ENCODE peak calls at places on chromosomes 1 and 21, in ten cellular contexts. Z is neural progenitor cell, K is mammary epithelial cell, H is PC-3, T is hepatocyte, E is K562, I is HCT116, W is GM23248, U is endothelial cell of umbilical vein, D is astrocyte. Y is an unnamed sample.

GRCh38 chr1:109498161-109498801 is 4.4 kb downstream of the CYB561D1 start:
- DNase-seq in K (no peak), U (peak), E (peak), I (no peak), T (peak), H (peak), W (peak), Z (peak), D (no peak), Y (no peak)

GRCh38 chr1:27366411-27367159 is at the start of gene MAP3K6:
- DNase-seq in T (peak), Z (peak), U (peak), I (peak), K (peak), E (peak), H (peak), D (peak), W (peak), Y (peak)

GRCh38 chr1:162835157-162835899 is 25.6 kb downstream of the CCDC190 start:
- DNase-seq in Z (no peak), I (no peak), K (no peak), D (no peak), T (no peak), U (no peak), W (no peak), E (no peak), H (no peak), Y (peak)

GRCh38 chr1:169928438-169929209 is 34.9 kb upstream of the SCYL3 start:
- DNase-seq in H (peak), D (peak), T (peak), W (peak), Z (peak), U (peak), E (peak), K (peak), I (peak), Y (peak)

GRCh38 chr1:236486315-236486714 is 37.5 kb upstream of the LGALS8 start:
- DNase-seq in Z (no peak), K (no peak), U (no peak), E (no peak), T (no peak), D (no peak), I (no peak), W (peak), H (no peak), Y (no peak)

GRCh38 chr1:237709355-237709754 is 181.4 kb downstream of the ZP4 start:
- DNase-seq in W (no peak), Z (no peak), I (no peak), U (no peak), E (no peak), K (no peak), T (peak), H (no peak), D (no peak), Y (no peak)

GRCh38 chr1:40917995-40918711 is 56.0 kb upstream of the CITED4 start:
- DNase-seq in H (no peak), I (no peak), Z (no peak), D (no peak), T (no peak), W (no peak), E (no peak), K (no peak), U (no peak), Y (no peak)

GRCh38 chr1:156852414-156852874 is 6.5 kb downstream of the INSRR start:
- DNase-seq in E (no peak), I (no peak), W (peak), H (peak), D (no peak), K (no peak), Z (no peak), U (no peak), T (no peak), Y (no peak)

GRCh38 chr1:47434051-47434842 is 3.6 kb upstream of the FOXD2 start:
- DNase-seq in H (peak), W (peak), I (no peak), T (peak), E (no peak), Z (peak), K (no peak), D (peak), U (peak), Y (no peak)

GRCh38 chr1:24903011-24903461 is 27.0 kb downstream of the RUNX3 start:
- DNase-seq in D (no peak), U (no peak), K (no peak), T (no peak), Z (no peak), E (no peak), I (no peak), W (no peak), H (no peak), Y (no peak)

GRCh38 chr1:57019240-57019805 is 53.5 kb upstream of the C8B start:
- DNase-seq in H (no peak), U (no peak), T (no peak), W (no peak), E (no peak), D (no peak), Z (no peak), K (no peak), I (no peak), Y (no peak)

GRCh38 chr21:26057488-26058170 is 112.9 kb downstream of the APP start:
- DNase-seq in W (no peak), I (no peak), K (no peak), D (no peak), T (no peak), U (no peak), E (no peak), H (no peak), Z (no peak), Y (no peak)

GRCh38 chr1:206506803-206507394 is 432 bp upstream of the RASSF5 start:
- DNase-seq in H (no peak), T (no peak), U (no peak), I (no peak), K (no peak), Z (peak), D (no peak), W (no peak), E (no peak), Y (no peak)

GRCh38 chr1:246156847-246157246 is 350.2 kb downstream of the SMYD3 start:
- DNase-seq in K (no peak), I (peak), T (no peak), E (peak), W (no peak), H (no peak), Z (no peak), D (no peak), U (no peak), Y (no peak)

GRCh38 chr1:40595623-40596022 is 64.2 kb downstream of the ZNF684 start:
- DNase-seq in Z (no peak), W (no peak), T (no peak), U (no peak), D (no peak), E (no peak), K (no peak), H (no peak), I (no peak), Y (no peak)

GRCh38 chr21:39386899-39387298 is 38.0 kb upstream of the HMGN1 start:
- DNase-seq in I (no peak), T (no peak), E (no peak), Z (no peak), D (no peak), K (no peak), W (no peak), H (no peak), U (no peak), Y (no peak)

GRCh38 chr1:39892611-39893595 is 8.8 kb downstream of the MYCL start:
- DNase-seq in I (no peak), D (peak), E (peak), Z (peak), W (peak), K (peak), U (peak), H (peak), T (peak), Y (no peak)

GRCh38 chr1:223097713-223098112 is 45.3 kb downstream of the TLR5 start:
- DNase-seq in E (no peak), T (no peak), H (no peak), W (no peak), U (no peak), K (no peak), I (no peak), Z (no peak), D (no peak), Y (no peak)

GRCh38 chr1:19654386-19654785 is 10.3 kb downstream of the NBL1 start:
- DNase-seq in U (no peak), E (no peak), I (no peak), W (peak), D (no peak), K (no peak), H (peak), Z (no peak), T (no peak), Y (no peak)

GRCh38 chr1:201320168-201320842 is 37.0 kb downstream of the PKP1 start:
- DNase-seq in U (no peak), E (no peak), K (no peak), I (no peak), H (no peak), T (no peak), W (no peak), D (no peak), Z (no peak), Y (no peak)

GRCh38 chr1:232477728-232478127 is 152.2 kb downstream of the SIPA1L2 start:
- DNase-seq in T (no peak), E (no peak), Z (peak), U (no peak), D (peak), K (peak), W (peak), H (peak), I (peak), Y (no peak)

GRCh38 chr1:7991504-7992440 is 30.3 kb downstream of the PARK7 start:
- DNase-seq in I (no peak), D (no peak), E (no peak), W (peak), T (no peak), Z (no peak), K (no peak), U (no peak), H (no peak), Y (no peak)

GRCh38 chr1:7993593-7994479 is 32.3 kb downstream of the ERRFI1 start:
- DNase-seq in K (no peak), T (no peak), E (no peak), D (peak), I (no peak), W (peak), H (no peak), U (no peak), Z (no peak), Y (peak)

GRCh38 chr1:7995437-7995836 is 30.7 kb downstream of the ERRFI1 start:
- DNase-seq in K (no peak), E (no peak), I (no peak), W (no peak), H (no peak), T (no peak), D (no peak), Z (no peak), U (no peak), Y (no peak)

GRCh38 chr1:7992885-7993284 is 31.4 kb downstream of the PARK7 start:
- DNase-seq in H (no peak), I (no peak), W (no peak), T (no peak), K (no peak), E (no peak), U (no peak), Z (no peak), D (no peak), Y (no peak)

DNA sequence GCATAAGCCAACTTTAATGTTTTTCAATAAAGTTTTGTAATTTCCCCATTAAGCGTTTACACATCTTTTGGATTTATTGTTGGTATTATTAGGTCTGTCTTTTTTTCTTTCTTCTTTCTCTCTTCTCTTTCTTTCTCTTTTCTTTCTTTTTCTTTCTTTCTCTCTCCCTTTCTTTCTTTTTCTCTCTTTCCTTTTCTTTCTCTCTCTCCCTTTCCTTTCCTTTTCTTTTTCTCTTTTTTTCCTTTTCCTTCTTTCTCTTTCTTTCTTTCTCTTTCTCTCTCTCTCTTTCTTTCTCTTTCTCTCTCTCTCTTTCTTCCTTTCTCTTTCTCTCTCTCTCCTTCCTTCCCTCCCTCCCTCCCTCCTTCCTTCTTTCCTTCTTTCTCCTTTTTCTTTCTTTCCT is 31.3 kb downstream of the ERRFI1 start:
- DNase-seq in I (no peak), K (no peak), W (no peak), U (no peak), T (no peak), D (no peak), E (no peak), H (no peak), Z (no peak), Y (no peak)
- H3K27ac ChIP-seq in I (no peak), K (no peak), W (peak), U (no peak), T (no peak), D (peak), E (no peak), H (no peak), Z (no peak), Y (no peak)

GRCh38 chr21:44708866-44709425 is 2.4 kb downstream of the TSPEAR start:
- DNase-seq in T (no peak), K (no peak), D (no peak), I (no peak), U (no peak), W (no peak), H (no peak), Z (no peak), E (no peak), Y (no peak)
- TF ChIP-seq EZH2 in T (no peak), K (no peak), D (peak), I (no peak), U (no peak), W (no peak), H (no peak), Z (no peak), E (no peak), Y (no peak)

GRCh38 chr1:226784081-226785049 is 45.3 kb upstream of the ITPKB start:
- DNase-seq in I (no peak), H (peak), Z (peak), E (no peak), W (no peak), K (no peak), T (no peak), D (peak), U (peak), Y (no peak)

GRCh38 chr1:226786550-226786949 is 47.5 kb upstream of the ITPKB start:
- DNase-seq in T (no peak), I (no peak), Z (no peak), U (no peak), H (no peak), K (no peak), W (no peak), E (no peak), D (no peak), Y (no peak)

GRCh38 chr1:226781937-226782609 is 43.0 kb upstream of the ITPKB start:
- DNase-seq in K (no peak), D (no peak), E (no peak), U (no peak), H (no peak), Z (no peak), W (no peak), I (no peak), T (no peak), Y (no peak)

GRCh38 chr1:226785805-226786204 is 46.7 kb upstream of the ITPKB start:
- DNase-seq in T (no peak), W (no peak), E (no peak), Z (no peak), H (no peak), U (no peak), K (no peak), I (no peak), D (no peak), Y (no peak)

GRCh38 chr1:226783202-226783601 is 44.1 kb upstream of the ITPKB start:
- DNase-seq in Z (no peak), W (no peak), T (no peak), I (no peak), E (no peak), U (no peak), D (no peak), K (no peak), H (peak), Y (no peak)
- H3K4me3 ChIP-seq in Z (no peak), W (no peak), T (no peak), I (no peak), E (no peak), U (no peak), D (no peak), K (no peak), H (no peak), Y (no peak)

DNA sequence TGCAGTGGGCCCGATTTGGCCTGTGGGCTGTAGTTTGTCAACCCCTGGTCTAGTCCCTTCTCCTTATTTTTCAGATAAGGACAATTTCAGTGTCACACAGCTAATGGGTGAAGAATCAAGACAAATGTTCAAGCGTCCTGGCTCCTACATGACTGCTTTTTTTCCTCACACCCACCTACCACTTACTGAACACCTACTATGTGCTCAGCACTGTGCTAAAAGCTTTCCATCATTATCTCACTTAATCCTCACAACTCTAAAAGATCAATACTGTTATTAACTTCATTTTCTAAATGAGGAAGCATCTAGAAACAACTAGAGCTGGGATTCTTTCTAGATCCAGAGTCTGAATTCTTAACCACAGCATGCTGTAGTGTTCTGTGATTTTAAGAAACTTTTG is 68.5 kb upstream of the EFHD2 start:
- DNase-seq in W (no peak), U (no peak), Z (no peak), K (no peak), T (no peak), I (no peak), D (no peak), E (no peak), H (no peak), Y (no peak)
- H3K27ac ChIP-seq in W (no peak), U (peak), Z (no peak), K (no peak), T (peak), I (no peak), D (no peak), E (no peak), H (peak), Y (no peak)

DNA sequence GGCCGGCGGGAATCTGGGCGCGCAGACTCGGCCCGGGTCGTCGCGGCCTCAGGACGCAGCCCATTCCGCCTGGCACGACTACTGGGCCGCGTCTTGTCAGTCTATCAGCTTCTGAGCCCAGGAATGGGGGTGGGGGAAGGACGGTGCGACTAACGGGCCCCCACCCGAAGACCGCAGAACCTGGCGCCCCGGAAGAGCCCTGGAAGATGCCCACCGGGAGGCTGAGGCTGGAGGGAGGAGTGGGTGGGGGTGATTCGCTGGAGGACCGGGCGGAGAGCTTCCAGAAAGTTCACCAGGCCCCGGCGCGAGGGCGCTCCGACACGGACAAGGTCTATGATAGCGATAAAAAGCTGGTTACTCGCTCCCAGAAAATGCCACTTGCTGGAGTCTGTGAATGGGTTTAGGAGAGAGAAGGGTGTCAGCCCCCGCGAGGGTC is 1.7 kb upstream of the DMRTA2 start:
- DNase-seq in Z (peak), E (no peak), U (no peak), W (no peak), H (no peak), K (no peak), I (no peak), D (no peak), T (no peak), Y (no peak)
- TF ChIP-seq EZH2 in Z (peak), E (no peak), U (peak), W (no peak), H (no peak), K (no peak), I (no peak), D (peak), T (peak), Y (no peak)

DNA sequence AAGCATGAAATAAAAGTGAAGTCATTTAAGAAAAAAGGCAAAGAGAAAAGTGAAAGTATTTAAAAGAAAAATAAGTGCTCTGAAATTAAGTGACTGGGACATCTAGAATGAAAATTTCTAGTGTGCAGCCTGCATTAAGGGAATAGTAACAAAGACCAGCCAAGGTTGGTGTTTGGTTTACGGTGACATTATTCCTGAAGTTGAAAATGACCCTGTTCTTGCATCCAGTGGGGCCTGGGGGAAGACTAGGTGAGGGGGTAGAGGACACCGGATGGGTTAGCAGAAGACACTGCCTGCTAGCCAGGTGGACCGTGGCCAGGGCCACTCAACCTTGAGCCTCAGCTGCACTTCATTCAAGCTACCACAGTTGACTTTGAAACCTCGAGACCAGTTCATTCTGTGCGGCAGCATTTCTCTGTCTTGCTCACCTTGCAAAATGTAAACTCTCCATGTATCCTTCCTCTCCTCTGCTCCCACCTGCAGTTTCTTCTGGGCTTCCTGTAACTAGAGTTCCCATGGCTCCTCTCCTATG is 14.3 kb upstream of the KCNK1 start:
- DNase-seq in T (no peak), D (no peak), K (no peak), U (no peak), H (no peak), I (no peak), W (no peak), E (no peak), Z (no peak), Y (no peak)
- H3K4me3 ChIP-seq in T (no peak), D (no peak), K (no peak), U (no peak), H (no peak), I (no peak), W (no peak), E (no peak), Z (no peak), Y (no peak)

Y was measured in MM.1S.